ENCODE peak calls at places on chromosome X, in seven cellular contexts. K, R, O, L, T, S and J are unnamed samples.

GRCh38 chrX:19902110-19902509 is 14.7 kb upstream of the SH3KBP1 start:
- DNase-seq in T (no peak), S (no peak), R (no peak), K (no peak), O (no peak), L (no peak), J (no peak)

GRCh38 chrX:39473812-39474211 is 623.9 kb downstream of the BCOR start:
- DNase-seq in L (no peak), S (no peak), T (no peak), O (no peak), R (no peak), K (no peak), J (no peak)

GRCh38 chrX:24838624-24839023 is 144.9 kb downstream of the POLA1 start:
- DNase-seq in R (no peak), K (peak; percentile 14), S (no peak), L (no peak), O (no peak), T (no peak), J (peak; percentile 21)

GRCh38 chrX:10213716-10214115 is 56.9 kb downstream of the CLCN4 start:
- DNase-seq in S (no peak), R (no peak), O (no peak), L (no peak), T (no peak), K (no peak), J (no peak)

GRCh38 chrX:136237074-136237473 is 14.1 kb downstream of the MAP7D3 start:
- DNase-seq in K (no peak), R (no peak), S (no peak), O (no peak), L (no peak), T (no peak), J (no peak)

GRCh38 chrX:16469870-16470269 is 180.1 kb upstream of the S100G start:
- DNase-seq in K (no peak), R (no peak), O (no peak), S (no peak), T (no peak), L (no peak), J (no peak)

GRCh38 chrX:130144509-130144908 is 21.1 kb downstream of the AIFM1 start:
- DNase-seq in K (no peak), T (no peak), S (no peak), R (no peak), O (no peak), L (no peak), J (no peak)

GRCh38 chrX:123217077-123217476 is 33.0 kb downstream of the GRIA3 start:
- DNase-seq in K (no peak), R (no peak), T (no peak), O (no peak), L (no peak), S (no peak), J (no peak)

GRCh38 chrX:8916697-8917096 is 115.5 kb upstream of the FAM9A start:
- DNase-seq in S (no peak), L (no peak), O (no peak), R (no peak), K (no peak), T (no peak), J (no peak)

GRCh38 chrX:153644356-153645125 is 2.5 kb upstream of the DUSP9 start:
- DNase-seq in O (no peak), R (no peak), K (no peak), L (no peak), T (no peak), S (peak; percentile 39), J (peak; percentile 40)

GRCh38 chrX:78747471-78747870 is at the start of gene LPAR4:
- DNase-seq in S (no peak), R (no peak), O (no peak), L (no peak), K (no peak), T (no peak), J (no peak)

GRCh38 chrX:118807151-118808017 is 16.2 kb upstream of the ZCCHC12 start:
- DNase-seq in K (peak; percentile 18), T (no peak), S (no peak), R (peak; percentile 5), O (no peak), L (peak; percentile 24), J (no peak)

GRCh38 chrX:153470411-153471363 is at the start of gene HAUS7:
- DNase-seq in R (peak; percentile 95), L (peak; percentile 94), O (no peak), T (peak; percentile 70), K (peak; percentile 75), S (peak; percentile 91), J (peak; percentile 71)

GRCh38 chrX:69024931-69025330 is 140.3 kb downstream of the PJA1 start:
- DNase-seq in S (no peak), K (no peak), T (no peak), R (no peak), O (no peak), L (no peak), J (no peak)

GRCh38 chrX:118726887-118727685 is at the start of gene IL13RA1:
- DNase-seq in O (peak; percentile 36), T (no peak), R (peak; percentile 40), S (no peak), L (peak; percentile 19), K (peak; percentile 56), J (peak; percentile 79)

GRCh38 chrX:10173331-10173900 is 16.6 kb downstream of the CLCN4 start:
- DNase-seq in T (no peak), R (peak; percentile 14), S (no peak), K (peak; percentile 73), O (peak; percentile 85), L (peak; percentile 47), J (peak; percentile 84)

GRCh38 chrX:40146471-40147398 is 49.0 kb upstream of the BCOR start:
- DNase-seq in T (no peak), R (peak; percentile 3), S (no peak), L (peak; percentile 43), K (no peak), O (no peak), J (no peak)

GRCh38 chrX:27583976-27584375 is 6.2 kb upstream of the DCAF8L2 start:
- DNase-seq in K (no peak), O (peak; percentile 59), T (no peak), S (no peak), L (no peak), R (no peak), J (no peak)

GRCh38 chrX:1521459-1521956 is 15.5 kb downstream of the P2RY8 start:
- DNase-seq in S (peak; percentile 72), O (no peak), K (no peak), L (no peak), R (no peak), T (no peak), J (no peak)

GRCh38 chrX:97016106-97016505 is 132.4 kb downstream of the RPA4 start:
- DNase-seq in T (no peak), L (no peak), R (no peak), S (no peak), K (no peak), O (no peak), J (no peak)